ENCODE peak calls at places on chromosomes 2 and 18, in nine cellular contexts. One of them, this sample, is unnamed.

GRCh38 chr2:10253596-10254372 is 48.9 kb upstream of the HPCAL1 start:
- DNase-seq in testis: no peak
- DNase-seq in ovary: no peak
- DNase-seq in uterus: no peak
- DNase-seq in right lobe of liver: no peak
- DNase-seq in left ventricle myocardium inferior: peak; percentile 14
- DNase-seq in Panc1: no peak
- DNase-seq in Karpas-422: no peak
- DNase-seq in CD4-positive, alpha-beta memory T cell: no peak
- DNase-seq in this sample: no peak

GRCh38 chr2:85678794-85679672 is 11.0 kb upstream of the SFTPB start:
- DNase-seq in Karpas-422: peak; percentile 88
- DNase-seq in CD4-positive, alpha-beta memory T cell: peak; percentile 68
- DNase-seq in left ventricle myocardium inferior: peak; percentile 91
- DNase-seq in Panc1: no peak
- DNase-seq in ovary: peak; percentile 93
- DNase-seq in right lobe of liver: peak; percentile 94
- DNase-seq in testis: peak; percentile 95
- DNase-seq in uterus: peak; percentile 92
- DNase-seq in this sample: peak; percentile 89

GRCh38 chr18:77208969-77209368 is 40.7 kb upstream of the GALR1 start:
- DNase-seq in Karpas-422: peak; percentile 57
- DNase-seq in right lobe of liver: no peak
- DNase-seq in testis: no peak
- DNase-seq in ovary: no peak
- DNase-seq in CD4-positive, alpha-beta memory T cell: peak; percentile 38
- DNase-seq in uterus: no peak
- DNase-seq in Panc1: no peak
- DNase-seq in left ventricle myocardium inferior: peak; percentile 30
- DNase-seq in this sample: peak; percentile 52

GRCh38 chr2:23385351-23385747 is 370 bp downstream of the KLHL29 start:
- DNase-seq in CD4-positive, alpha-beta memory T cell: no peak
- DNase-seq in ovary: peak; percentile 41
- DNase-seq in right lobe of liver: no peak
- DNase-seq in Karpas-422: peak; percentile 51
- DNase-seq in Panc1: no peak
- DNase-seq in uterus: peak; percentile 31
- DNase-seq in testis: peak; percentile 21
- DNase-seq in left ventricle myocardium inferior: peak; percentile 36
- DNase-seq in this sample: no peak

GRCh38 chr2:10467401-10467800 is 19.3 kb upstream of the ODC1 start:
- DNase-seq in Karpas-422: no peak
- DNase-seq in left ventricle myocardium inferior: no peak
- DNase-seq in uterus: no peak
- DNase-seq in ovary: no peak
- DNase-seq in Panc1: no peak
- DNase-seq in right lobe of liver: no peak
- DNase-seq in testis: no peak
- DNase-seq in CD4-positive, alpha-beta memory T cell: no peak
- DNase-seq in this sample: no peak

GRCh38 chr2:18957909-18958308 is 368.5 kb upstream of the NT5C1B start:
- DNase-seq in CD4-positive, alpha-beta memory T cell: no peak
- DNase-seq in testis: no peak
- DNase-seq in ovary: no peak
- DNase-seq in left ventricle myocardium inferior: no peak
- DNase-seq in Panc1: no peak
- DNase-seq in uterus: no peak
- DNase-seq in right lobe of liver: no peak
- DNase-seq in Karpas-422: no peak
- DNase-seq in this sample: no peak

GRCh38 chr2:149690825-149691224 is 103.2 kb upstream of the MMADHC start:
- DNase-seq in Panc1: no peak
- DNase-seq in CD4-positive, alpha-beta memory T cell: no peak
- DNase-seq in testis: no peak
- DNase-seq in uterus: no peak
- DNase-seq in left ventricle myocardium inferior: no peak
- DNase-seq in Karpas-422: no peak
- DNase-seq in ovary: no peak
- DNase-seq in right lobe of liver: no peak
- DNase-seq in this sample: no peak

GRCh38 chr18:3062798-3063563 is 50.0 kb upstream of the LPIN2 start:
- DNase-seq in uterus: peak; percentile 65
- DNase-seq in Panc1: peak; percentile 8
- DNase-seq in Karpas-422: peak; percentile 79
- DNase-seq in ovary: peak; percentile 81
- DNase-seq in left ventricle myocardium inferior: peak; percentile 58
- DNase-seq in CD4-positive, alpha-beta memory T cell: peak; percentile 63
- DNase-seq in testis: peak; percentile 84
- DNase-seq in right lobe of liver: peak; percentile 76
- DNase-seq in this sample: peak; percentile 61

GRCh38 chr2:152396051-152396511 is 61.1 kb downstream of the FMNL2 start:
- DNase-seq in uterus: no peak
- DNase-seq in testis: no peak
- DNase-seq in left ventricle myocardium inferior: no peak
- DNase-seq in right lobe of liver: no peak
- DNase-seq in ovary: no peak
- DNase-seq in CD4-positive, alpha-beta memory T cell: no peak
- DNase-seq in Karpas-422: no peak
- DNase-seq in Panc1: no peak
- DNase-seq in this sample: no peak

GRCh38 chr2:97712693-97713295 is 582 bp upstream of the ZAP70 start:
- DNase-seq in testis: no peak
- DNase-seq in CD4-positive, alpha-beta memory T cell: no peak
- DNase-seq in uterus: no peak
- DNase-seq in right lobe of liver: peak; percentile 48
- DNase-seq in Karpas-422: no peak
- DNase-seq in left ventricle myocardium inferior: no peak
- DNase-seq in ovary: no peak
- DNase-seq in Panc1: no peak
- DNase-seq in this sample: no peak

GRCh38 chr2:44955593-44956449 is 14.3 kb downstream of the SIX3 start:
- DNase-seq in testis: peak; percentile 71
- DNase-seq in Panc1: no peak
- DNase-seq in uterus: peak; percentile 32
- DNase-seq in CD4-positive, alpha-beta memory T cell: peak; percentile 57
- DNase-seq in Karpas-422: peak; percentile 90
- DNase-seq in ovary: peak; percentile 53
- DNase-seq in left ventricle myocardium inferior: peak; percentile 67
- DNase-seq in right lobe of liver: peak; percentile 78
- DNase-seq in this sample: peak; percentile 61

GRCh38 chr2:43802135-43802534 is 28.3 kb downstream of the DYNC2LI1 start:
- DNase-seq in Panc1: no peak
- DNase-seq in left ventricle myocardium inferior: no peak
- DNase-seq in testis: no peak
- DNase-seq in uterus: no peak
- DNase-seq in Karpas-422: no peak
- DNase-seq in CD4-positive, alpha-beta memory T cell: no peak
- DNase-seq in ovary: no peak
- DNase-seq in right lobe of liver: no peak
- DNase-seq in this sample: no peak

DNA sequence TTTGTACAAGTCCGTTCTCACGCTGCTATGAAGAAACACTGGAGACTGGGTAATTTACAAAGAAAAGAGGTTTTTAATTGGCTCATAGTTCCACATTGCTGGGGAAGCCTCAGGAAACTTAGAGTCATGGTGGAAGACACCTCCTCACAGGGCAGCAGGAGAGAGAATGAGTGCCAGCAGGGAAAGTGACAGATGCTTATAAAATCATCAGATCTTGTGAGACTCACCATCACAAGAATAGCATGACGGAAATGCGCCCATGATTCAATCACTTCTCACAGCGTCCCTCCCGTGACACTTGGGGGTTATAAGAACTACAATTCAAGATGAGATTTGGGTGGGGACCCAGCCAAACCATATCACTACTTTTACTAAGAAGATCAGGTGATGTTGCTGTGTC is 285.8 kb downstream of the TMX3 start:
- DNase-seq in left ventricle myocardium inferior: no peak
- DNase-seq in right lobe of liver: no peak
- DNase-seq in testis: no peak
- DNase-seq in Karpas-422: no peak
- DNase-seq in CD4-positive, alpha-beta memory T cell: no peak
- DNase-seq in uterus: no peak
- DNase-seq in ovary: no peak
- DNase-seq in Panc1: no peak
- DNase-seq in this sample: no peak
- H3K27me3 ChIP-seq in left ventricle myocardium inferior: no peaks in the 10 kb centered on the region
- H3K27me3 ChIP-seq in right lobe of liver: no peaks in the 10 kb centered on the region
- H3K27me3 ChIP-seq in testis: no peaks in the 10 kb centered on the region
- H3K27me3 ChIP-seq in Karpas-422: no peaks in the 10 kb centered on the region
- H3K27me3 ChIP-seq in CD4-positive, alpha-beta memory T cell: no peaks in the 10 kb centered on the region
- H3K27me3 ChIP-seq in uterus: no peaks in the 10 kb centered on the region
- H3K27me3 ChIP-seq in ovary: no peaks in the 10 kb centered on the region
- H3K27me3 ChIP-seq in Panc1: no peaks in the 10 kb centered on the region
- H3K27me3 ChIP-seq in this sample: no peaks in the 10 kb centered on the region

GRCh38 chr2:63052411-63053234 is 2.0 kb downstream of the OTX1 start:
- DNase-seq in testis: no peak
- DNase-seq in CD4-positive, alpha-beta memory T cell: no peak
- DNase-seq in Panc1: no peak
- DNase-seq in left ventricle myocardium inferior: no peak
- DNase-seq in ovary: no peak
- DNase-seq in Karpas-422: no peak
- DNase-seq in right lobe of liver: no peak
- DNase-seq in uterus: no peak
- DNase-seq in this sample: no peak
- H3K27me3 ChIP-seq in testis: no peaks in the 10 kb centered on the region
- H3K27me3 ChIP-seq in CD4-positive, alpha-beta memory T cell: peaks cover 23% of the 10 kb centered on the region
- H3K27me3 ChIP-seq in Panc1: no peaks in the 10 kb centered on the region
- H3K27me3 ChIP-seq in left ventricle myocardium inferior: peaks cover 100% of the 10 kb centered on the region
- H3K27me3 ChIP-seq in ovary: no peaks in the 10 kb centered on the region
- H3K27me3 ChIP-seq in Karpas-422: no peaks in the 10 kb centered on the region
- H3K27me3 ChIP-seq in right lobe of liver: peaks cover 8% of the 10 kb centered on the region
- H3K27me3 ChIP-seq in uterus: peaks cover 46% of the 10 kb centered on the region
- H3K27me3 ChIP-seq in this sample: peaks cover 100% of the 10 kb centered on the region

DNA sequence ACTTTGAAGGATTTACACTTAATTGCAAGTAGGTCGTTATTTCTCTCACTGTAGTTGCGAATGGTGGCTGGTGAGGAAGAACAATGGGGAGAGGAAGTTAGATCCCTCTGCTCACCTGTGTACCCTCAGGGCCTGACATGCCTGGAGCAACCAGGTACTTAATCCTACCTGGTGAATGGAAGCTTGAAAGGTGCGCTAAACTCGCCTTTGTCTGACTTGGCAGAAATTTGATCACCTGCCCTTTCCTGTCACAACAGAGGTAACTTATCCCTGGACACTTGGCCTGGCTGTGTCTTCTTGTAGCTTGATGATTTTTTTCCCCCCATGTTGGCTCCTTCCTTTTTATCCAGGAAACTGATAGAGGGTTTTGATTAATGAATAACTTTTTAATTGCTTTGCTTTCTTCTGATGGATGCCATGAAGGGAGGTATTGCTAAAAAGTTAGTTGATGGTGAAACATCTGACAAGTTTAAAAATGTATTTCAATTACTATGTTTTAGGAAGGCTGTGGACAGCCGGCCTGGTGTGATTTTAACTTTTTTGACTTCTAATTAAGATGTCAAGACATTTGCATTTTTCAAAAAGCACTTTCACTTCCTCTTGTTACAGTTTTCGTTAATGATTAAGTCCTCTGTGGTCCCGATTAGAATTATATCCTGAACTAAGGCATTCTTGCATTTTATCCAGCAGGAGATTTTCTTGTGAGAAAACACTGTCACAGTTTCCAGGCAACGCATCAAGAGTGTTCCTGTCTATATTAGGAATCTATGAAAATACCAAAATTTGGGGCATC is 9.2 kb downstream of the SGPP2 start:
- DNase-seq in testis: no peak
- DNase-seq in uterus: no peak
- DNase-seq in Karpas-422: peak; percentile 74
- DNase-seq in Panc1: no peak
- DNase-seq in right lobe of liver: no peak
- DNase-seq in CD4-positive, alpha-beta memory T cell: no peak
- DNase-seq in left ventricle myocardium inferior: no peak
- DNase-seq in ovary: no peak
- DNase-seq in this sample: no peak
- H3K27me3 ChIP-seq in testis: no peaks in the 10 kb centered on the region
- H3K27me3 ChIP-seq in uterus: no peaks in the 10 kb centered on the region
- H3K27me3 ChIP-seq in Karpas-422: no peaks in the 10 kb centered on the region
- H3K27me3 ChIP-seq in Panc1: no peaks in the 10 kb centered on the region
- H3K27me3 ChIP-seq in right lobe of liver: no peaks in the 10 kb centered on the region
- H3K27me3 ChIP-seq in CD4-positive, alpha-beta memory T cell: no peaks in the 10 kb centered on the region
- H3K27me3 ChIP-seq in left ventricle myocardium inferior: no peaks in the 10 kb centered on the region
- H3K27me3 ChIP-seq in ovary: no peaks in the 10 kb centered on the region
- H3K27me3 ChIP-seq in this sample: no peaks in the 10 kb centered on the region

DNA sequence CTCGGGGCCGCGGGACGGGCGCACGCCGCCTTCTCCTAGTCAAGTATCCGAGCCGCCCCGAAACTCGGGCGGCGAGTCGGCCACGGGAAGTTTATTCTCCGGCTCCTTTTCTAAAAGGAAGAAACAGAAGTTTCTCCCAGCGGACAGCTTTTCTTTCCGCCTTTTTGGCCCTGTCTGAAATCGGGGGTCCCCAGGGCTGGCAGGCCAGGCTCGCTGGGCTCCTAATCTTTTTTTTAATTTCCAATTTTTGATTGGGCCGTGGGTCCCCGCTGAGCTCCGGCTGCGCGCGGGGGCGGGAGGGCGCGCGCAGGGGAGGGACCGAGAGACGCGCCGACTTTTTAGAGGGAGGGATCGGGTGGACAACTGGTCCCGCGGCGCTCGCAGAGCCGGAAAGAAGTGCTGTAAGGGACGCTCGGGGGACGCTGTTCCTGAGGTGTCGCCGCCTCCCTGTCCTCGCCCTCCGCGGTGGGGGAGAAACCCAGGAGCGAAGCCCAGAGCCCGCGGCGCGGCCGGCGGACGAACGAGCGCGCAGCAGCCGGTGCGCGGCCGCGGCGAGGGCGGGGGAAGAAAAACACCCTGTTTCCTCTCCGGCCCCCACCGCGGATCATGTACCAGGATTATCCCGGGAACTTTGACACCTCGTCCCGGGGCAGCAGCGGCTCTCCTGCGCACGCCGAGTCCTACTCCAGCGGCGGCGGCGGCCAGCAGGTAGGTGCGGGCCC is 618 bp downstream of the FOSL2 start:
- DNase-seq in testis: peak; percentile 53
- DNase-seq in Karpas-422: peak; percentile 63
- DNase-seq in ovary: peak; percentile 74
- DNase-seq in right lobe of liver: peak; percentile 84
- DNase-seq in left ventricle myocardium inferior: peak; percentile 79
- DNase-seq in Panc1: no peak
- DNase-seq in CD4-positive, alpha-beta memory T cell: peak; percentile 52
- DNase-seq in uterus: peak; percentile 63
- DNase-seq in this sample: peak; percentile 76
- H3K27me3 ChIP-seq in testis: no peaks in the 10 kb centered on the region
- H3K27me3 ChIP-seq in Karpas-422: no peaks in the 10 kb centered on the region
- H3K27me3 ChIP-seq in ovary: no peaks in the 10 kb centered on the region
- H3K27me3 ChIP-seq in right lobe of liver: no peaks in the 10 kb centered on the region
- H3K27me3 ChIP-seq in left ventricle myocardium inferior: no peaks in the 10 kb centered on the region
- H3K27me3 ChIP-seq in Panc1: no peaks in the 10 kb centered on the region
- H3K27me3 ChIP-seq in CD4-positive, alpha-beta memory T cell: no peaks in the 10 kb centered on the region
- H3K27me3 ChIP-seq in uterus: no peaks in the 10 kb centered on the region
- H3K27me3 ChIP-seq in this sample: no peaks in the 10 kb centered on the region

GRCh38 chr2:177668617-177669016 is 276.0 kb downstream of the AGPS start:
- DNase-seq in left ventricle myocardium inferior: no peak
- DNase-seq in CD4-positive, alpha-beta memory T cell: no peak
- DNase-seq in uterus: no peak
- DNase-seq in Panc1: no peak
- DNase-seq in ovary: no peak
- DNase-seq in testis: no peak
- DNase-seq in right lobe of liver: no peak
- DNase-seq in Karpas-422: no peak
- DNase-seq in this sample: no peak
- H3K27me3 ChIP-seq in left ventricle myocardium inferior: no peaks in the 10 kb centered on the region
- H3K27me3 ChIP-seq in CD4-positive, alpha-beta memory T cell: no peaks in the 10 kb centered on the region
- H3K27me3 ChIP-seq in uterus: no peaks in the 10 kb centered on the region
- H3K27me3 ChIP-seq in Panc1: peaks cover 2% of the 10 kb centered on the region
- H3K27me3 ChIP-seq in ovary: no peaks in the 10 kb centered on the region
- H3K27me3 ChIP-seq in testis: no peaks in the 10 kb centered on the region
- H3K27me3 ChIP-seq in right lobe of liver: no peaks in the 10 kb centered on the region
- H3K27me3 ChIP-seq in Karpas-422: no peaks in the 10 kb centered on the region
- H3K27me3 ChIP-seq in this sample: no peaks in the 10 kb centered on the region